ENCODE peak calls at places on chromosomes 16 and 17, in seven cellular contexts. One of them, this sample, is unnamed.

GRCh38 chr17:45016823-45017222 is 34.6 kb downstream of the DCAKD start:
- DNase-seq in fibroblast of pulmonary artery: no peak
- DNase-seq in HFFc6: no peak
- DNase-seq in kidney epithelial cell: no peak
- DNase-seq in A549: peak; percentile 50
- DNase-seq in GM13977: no peak
- DNase-seq in stomach: no peak
- DNase-seq in this sample: no peak

GRCh38 chr16:68506331-68507053 is 32.6 kb upstream of the ZFP90 start:
- DNase-seq in A549: no peak
- DNase-seq in HFFc6: peak; percentile 40
- DNase-seq in GM13977: no peak
- DNase-seq in kidney epithelial cell: no peak
- DNase-seq in fibroblast of pulmonary artery: no peak
- DNase-seq in stomach: no peak
- DNase-seq in this sample: no peak

GRCh38 chr16:76897816-76898215 is 293.2 kb upstream of the MON1B start:
- DNase-seq in fibroblast of pulmonary artery: no peak
- DNase-seq in GM13977: no peak
- DNase-seq in kidney epithelial cell: no peak
- DNase-seq in stomach: no peak
- DNase-seq in A549: no peak
- DNase-seq in HFFc6: no peak
- DNase-seq in this sample: no peak

GRCh38 chr17:49987681-49988441 is 7.2 kb downstream of the DLX3 start:
- DNase-seq in stomach: no peak
- DNase-seq in fibroblast of pulmonary artery: no peak
- DNase-seq in GM13977: no peak
- DNase-seq in HFFc6: peak; percentile 67
- DNase-seq in A549: peak; percentile 59
- DNase-seq in kidney epithelial cell: no peak
- DNase-seq in this sample: no peak

GRCh38 chr16:68083861-68084503 is 1.2 kb upstream of the NFATC3 start:
- DNase-seq in kidney epithelial cell: no peak
- DNase-seq in stomach: no peak
- DNase-seq in HFFc6: peak; percentile 48
- DNase-seq in fibroblast of pulmonary artery: no peak
- DNase-seq in GM13977: no peak
- DNase-seq in A549: peak; percentile 23
- DNase-seq in this sample: peak; percentile 34

GRCh38 chr17:37774508-37774907 is 29.6 kb upstream of the HNF1B start:
- DNase-seq in kidney epithelial cell: no peak
- DNase-seq in HFFc6: no peak
- DNase-seq in fibroblast of pulmonary artery: no peak
- DNase-seq in stomach: no peak
- DNase-seq in A549: no peak
- DNase-seq in GM13977: peak; percentile 63
- DNase-seq in this sample: no peak

GRCh38 chr16:88566158-88566557 is 4.0 kb upstream of the ZC3H18 start:
- DNase-seq in HFFc6: peak; percentile 48
- DNase-seq in stomach: no peak
- DNase-seq in A549: no peak
- DNase-seq in fibroblast of pulmonary artery: peak; percentile 34
- DNase-seq in GM13977: no peak
- DNase-seq in kidney epithelial cell: no peak
- DNase-seq in this sample: no peak

GRCh38 chr16:35751191-35751941 is 2292.0 kb downstream of the TP53TG3F start:
- DNase-seq in HFFc6: no peak
- DNase-seq in stomach: no peak
- DNase-seq in fibroblast of pulmonary artery: no peak
- DNase-seq in GM13977: no peak
- DNase-seq in kidney epithelial cell: no peak
- DNase-seq in A549: no peak
- DNase-seq in this sample: peak; percentile 60

GRCh38 chr16:58933186-58933585 is 199.1 kb upstream of the GOT2 start:
- DNase-seq in HFFc6: no peak
- DNase-seq in fibroblast of pulmonary artery: no peak
- DNase-seq in GM13977: no peak
- DNase-seq in kidney epithelial cell: no peak
- DNase-seq in stomach: no peak
- DNase-seq in A549: no peak
- DNase-seq in this sample: no peak
- TF ChIP-seq CTCF in HFFc6: no peak
- TF ChIP-seq CTCF in fibroblast of pulmonary artery: no peak
- TF ChIP-seq CTCF in GM13977: no peak
- TF ChIP-seq CTCF in kidney epithelial cell: no peak
- TF ChIP-seq CTCF in stomach: no peak
- TF ChIP-seq CTCF in A549: no peak
- TF ChIP-seq CTCF in this sample: no peak

DNA sequence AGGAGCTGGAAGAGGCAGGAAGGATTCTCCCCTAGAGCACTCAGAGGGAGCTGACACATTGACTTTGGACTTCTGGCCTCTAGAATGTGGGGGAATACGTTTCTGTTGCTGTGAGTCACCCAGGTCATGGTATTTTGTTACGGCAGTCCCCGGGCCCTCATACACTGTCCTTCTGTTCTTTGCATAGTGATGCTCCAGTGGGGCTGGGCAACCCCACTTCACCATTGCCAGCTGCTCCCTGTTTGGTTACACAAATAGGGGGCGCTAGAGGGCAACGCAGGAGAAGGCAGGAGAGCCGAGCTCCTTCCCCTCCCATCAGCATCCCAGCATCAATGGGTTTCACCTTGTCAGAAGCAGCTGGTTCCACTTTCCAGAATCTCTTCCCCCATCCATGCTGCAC is 257.7 kb upstream of the FOXF1 start:
- DNase-seq in fibroblast of pulmonary artery: peak; percentile 55
- DNase-seq in GM13977: no peak
- DNase-seq in kidney epithelial cell: no peak
- DNase-seq in A549: peak; percentile 35
- DNase-seq in stomach: no peak
- DNase-seq in HFFc6: peak; percentile 15
- DNase-seq in this sample: no peak
- TF ChIP-seq CTCF in fibroblast of pulmonary artery: peak; percentile 62
- TF ChIP-seq CTCF in GM13977: peak; percentile 37
- TF ChIP-seq CTCF in kidney epithelial cell: peak; percentile 20
- TF ChIP-seq CTCF in A549: peak; percentile 31
- TF ChIP-seq CTCF in stomach: no peak
- TF ChIP-seq CTCF in HFFc6: peak; percentile 77
- TF ChIP-seq CTCF in this sample: peak; percentile 43

DNA sequence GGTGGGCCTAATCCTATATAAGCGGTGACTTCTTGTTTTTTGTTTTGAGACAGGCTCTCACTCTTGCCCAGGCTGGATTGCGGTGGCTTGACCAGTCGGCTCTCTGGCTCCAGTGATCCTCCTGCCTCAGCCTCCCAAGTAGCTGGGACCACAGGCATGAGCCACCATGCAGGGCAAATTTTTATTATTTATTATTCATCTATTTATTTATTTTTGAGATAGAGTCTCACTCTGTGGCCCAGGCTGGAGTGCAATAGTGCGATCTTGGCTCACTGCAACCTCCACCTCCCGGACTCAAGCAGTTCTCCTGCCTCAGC is 4.7 kb upstream of the RNF213 start:
- DNase-seq in HFFc6: no peak
- DNase-seq in GM13977: no peak
- DNase-seq in A549: no peak
- DNase-seq in stomach: no peak
- DNase-seq in fibroblast of pulmonary artery: no peak
- DNase-seq in kidney epithelial cell: no peak
- DNase-seq in this sample: no peak
- TF ChIP-seq CTCF in HFFc6: no peak
- TF ChIP-seq CTCF in GM13977: no peak
- TF ChIP-seq CTCF in A549: no peak
- TF ChIP-seq CTCF in stomach: no peak
- TF ChIP-seq CTCF in fibroblast of pulmonary artery: no peak
- TF ChIP-seq CTCF in kidney epithelial cell: no peak
- TF ChIP-seq CTCF in this sample: no peak

GRCh38 chr16:50023626-50024025 is 1.4 kb upstream of the CNEP1R1 start:
- DNase-seq in fibroblast of pulmonary artery: no peak
- DNase-seq in kidney epithelial cell: no peak
- DNase-seq in stomach: no peak
- DNase-seq in HFFc6: no peak
- DNase-seq in A549: no peak
- DNase-seq in GM13977: no peak
- DNase-seq in this sample: no peak

GRCh38 chr16:50024684-50025543 is at the start of gene CNEP1R1:
- DNase-seq in fibroblast of pulmonary artery: peak; percentile 98
- DNase-seq in A549: peak; percentile 97
- DNase-seq in GM13977: peak; percentile 97
- DNase-seq in stomach: peak; percentile 93
- DNase-seq in HFFc6: peak; percentile 96
- DNase-seq in kidney epithelial cell: peak; percentile 64
- DNase-seq in this sample: peak; percentile 97

GRCh38 chr16:50024207-50024606 is 818 bp upstream of the CNEP1R1 start:
- DNase-seq in stomach: no peak
- DNase-seq in kidney epithelial cell: no peak
- DNase-seq in A549: no peak
- DNase-seq in GM13977: no peak
- DNase-seq in fibroblast of pulmonary artery: no peak
- DNase-seq in HFFc6: no peak
- DNase-seq in this sample: no peak

GRCh38 chr16:50025544-50025931 is 513 bp downstream of the CNEP1R1 start:
- DNase-seq in A549: no peak
- DNase-seq in stomach: no peak
- DNase-seq in kidney epithelial cell: peak; percentile 10
- DNase-seq in GM13977: peak; percentile 43
- DNase-seq in HFFc6: peak; percentile 12
- DNase-seq in fibroblast of pulmonary artery: no peak
- DNase-seq in this sample: no peak

GRCh38 chr16:50021509-50021908 is 3.5 kb upstream of the CNEP1R1 start:
- DNase-seq in A549: peak; percentile 20
- DNase-seq in kidney epithelial cell: no peak
- DNase-seq in stomach: no peak
- DNase-seq in GM13977: peak; percentile 30
- DNase-seq in fibroblast of pulmonary artery: no peak
- DNase-seq in HFFc6: peak; percentile 19
- DNase-seq in this sample: no peak
- TF ChIP-seq CTCF in A549: no peak
- TF ChIP-seq CTCF in kidney epithelial cell: no peak
- TF ChIP-seq CTCF in stomach: no peak
- TF ChIP-seq CTCF in GM13977: peak; percentile 38
- TF ChIP-seq CTCF in fibroblast of pulmonary artery: no peak
- TF ChIP-seq CTCF in HFFc6: no peak
- TF ChIP-seq CTCF in this sample: no peak

DNA sequence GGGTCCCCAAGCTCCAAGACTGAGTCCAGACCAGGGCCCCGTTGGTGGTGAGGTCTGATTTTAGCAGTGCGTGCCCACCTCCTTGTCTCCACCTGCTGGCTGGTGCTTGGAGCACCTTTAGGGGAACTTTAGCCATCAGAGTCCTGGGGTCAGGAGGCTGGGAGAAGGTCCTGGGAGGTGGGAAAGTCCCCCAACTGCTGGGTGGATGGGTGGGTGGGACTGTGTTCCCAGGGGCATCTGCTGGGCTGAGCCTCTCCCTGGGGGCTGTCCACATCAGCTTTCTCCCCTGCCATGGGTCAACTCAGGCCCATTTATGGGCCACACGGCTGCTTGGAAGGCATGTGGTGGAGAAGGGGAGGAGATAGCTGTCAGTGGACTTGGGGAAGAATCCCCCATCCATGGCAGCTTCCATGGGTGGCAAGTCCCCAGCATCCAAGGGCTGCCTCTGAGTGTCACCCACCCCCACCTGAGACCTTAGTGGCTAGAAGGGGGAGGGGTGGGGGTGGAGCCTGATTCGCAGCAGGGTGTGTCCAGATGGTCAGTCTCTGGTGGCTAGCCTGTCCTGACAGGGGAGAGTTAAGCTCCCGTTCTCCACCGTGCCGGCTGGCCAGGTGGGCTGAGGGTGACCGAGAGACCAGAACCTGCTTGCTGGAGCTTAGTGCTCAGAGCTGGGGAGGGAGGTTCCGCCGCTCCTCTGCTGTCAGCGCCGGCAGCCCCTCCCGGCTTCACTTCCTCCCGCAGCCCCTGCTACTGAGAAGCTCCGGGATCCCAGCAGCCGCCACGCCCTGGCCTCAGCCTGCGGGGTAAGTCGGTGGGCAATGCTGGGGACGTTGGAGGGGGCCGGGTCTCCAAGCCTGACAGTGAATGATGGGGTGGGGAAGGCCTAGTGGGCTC is at the start of gene TRPV2:
- DNase-seq in stomach: peak; percentile 60
- DNase-seq in HFFc6: no peak
- DNase-seq in A549: peak; percentile 53
- DNase-seq in GM13977: peak; percentile 74
- DNase-seq in fibroblast of pulmonary artery: no peak
- DNase-seq in kidney epithelial cell: no peak
- DNase-seq in this sample: no peak
- TF ChIP-seq CTCF in stomach: peak; percentile 54
- TF ChIP-seq CTCF in HFFc6: peak; percentile 50
- TF ChIP-seq CTCF in A549: peak; percentile 46
- TF ChIP-seq CTCF in GM13977: peak; percentile 87
- TF ChIP-seq CTCF in fibroblast of pulmonary artery: peak; percentile 15
- TF ChIP-seq CTCF in kidney epithelial cell: peak; percentile 32
- TF ChIP-seq CTCF in this sample: no peak

GRCh38 chr17:47733047-47733413 is at the start of gene TBX21:
- DNase-seq in kidney epithelial cell: no peak
- DNase-seq in stomach: peak; percentile 74
- DNase-seq in GM13977: peak; percentile 89
- DNase-seq in A549: peak; percentile 80
- DNase-seq in HFFc6: no peak
- DNase-seq in fibroblast of pulmonary artery: no peak
- DNase-seq in this sample: no peak
- TF ChIP-seq CTCF in kidney epithelial cell: peak; percentile 28
- TF ChIP-seq CTCF in stomach: no peak
- TF ChIP-seq CTCF in GM13977: peak; percentile 52
- TF ChIP-seq CTCF in A549: peak; percentile 45
- TF ChIP-seq CTCF in HFFc6: peak; percentile 38
- TF ChIP-seq CTCF in fibroblast of pulmonary artery: no peak
- TF ChIP-seq CTCF in this sample: peak; percentile 12

GRCh38 chr17:72188801-72189200 is 68.0 kb downstream of the SOX9 start:
- DNase-seq in fibroblast of pulmonary artery: no peak
- DNase-seq in kidney epithelial cell: no peak
- DNase-seq in A549: no peak
- DNase-seq in GM13977: no peak
- DNase-seq in stomach: no peak
- DNase-seq in HFFc6: no peak
- DNase-seq in this sample: no peak

GRCh38 chr17:72185571-72185970 is 64.8 kb downstream of the SOX9 start:
- DNase-seq in A549: no peak
- DNase-seq in GM13977: no peak
- DNase-seq in stomach: no peak
- DNase-seq in fibroblast of pulmonary artery: peak; percentile 56
- DNase-seq in HFFc6: no peak
- DNase-seq in kidney epithelial cell: no peak
- DNase-seq in this sample: no peak

GRCh38 chr17:72184805-72185204 is 64.0 kb downstream of the SOX9 start:
- DNase-seq in stomach: no peak
- DNase-seq in GM13977: no peak
- DNase-seq in fibroblast of pulmonary artery: peak; percentile 84
- DNase-seq in kidney epithelial cell: no peak
- DNase-seq in HFFc6: peak; percentile 7
- DNase-seq in A549: no peak
- DNase-seq in this sample: no peak

GRCh38 chr17:72189781-72190593 is 69.2 kb downstream of the SOX9 start:
- DNase-seq in GM13977: no peak
- DNase-seq in fibroblast of pulmonary artery: peak; percentile 68
- DNase-seq in HFFc6: no peak
- DNase-seq in A549: no peak
- DNase-seq in kidney epithelial cell: no peak
- DNase-seq in stomach: no peak
- DNase-seq in this sample: no peak

GRCh38 chr17:72187544-72187943 is 66.7 kb downstream of the SOX9 start:
- DNase-seq in stomach: peak; percentile 72
- DNase-seq in A549: no peak
- DNase-seq in HFFc6: no peak
- DNase-seq in GM13977: no peak
- DNase-seq in kidney epithelial cell: no peak
- DNase-seq in fibroblast of pulmonary artery: peak; percentile 82
- DNase-seq in this sample: no peak
- TF ChIP-seq CTCF in stomach: no peak
- TF ChIP-seq CTCF in A549: no peak
- TF ChIP-seq CTCF in HFFc6: no peak
- TF ChIP-seq CTCF in GM13977: no peak
- TF ChIP-seq CTCF in kidney epithelial cell: no peak
- TF ChIP-seq CTCF in fibroblast of pulmonary artery: no peak
- TF ChIP-seq CTCF in this sample: no peak